ENCODE peak calls at places on chromosomes 4 and X, in four cellular contexts. R is fibroblast of mammary gland, G is HFFc6, C is heart right ventricle. P is an unnamed sample.

GRCh38 chr4:89294583-89295244 is 12.9 kb downstream of the GPRIN3 start:
- DNase-seq in R (no peak), G (no peak), C (no peak), P (no peak)

GRCh38 chrX:118325453-118325852 is 20.5 kb upstream of the WDR44 start:
- DNase-seq in R (peak), G (no peak), C (no peak), P (no peak)

GRCh38 chr4:56870927-56871326 is 36.8 kb upstream of the REST start:
- DNase-seq in R (peak), G (peak), C (no peak), P (no peak)

GRCh38 chrX:53458082-53458481 is 23.9 kb upstream of the HSD17B10 start:
- DNase-seq in R (peak), G (peak), C (no peak), P (no peak)

GRCh38 chr4:1415681-1415981 is 9.4 kb upstream of the NKX1-1 start:
- DNase-seq in R (no peak), G (no peak), C (no peak), P (no peak)

GRCh38 chrX:69387559-69388487 is 116.3 kb upstream of the NALF2 start:
- DNase-seq in R (peak), G (peak), C (peak), P (peak)

GRCh38 chr4:184028571-184028996 is 123.5 kb downstream of the STOX2 start:
- DNase-seq in R (no peak), G (no peak), C (no peak), P (peak)

GRCh38 chrX:146994163-146994562 is 179.6 kb upstream of the CXorf51A start:
- DNase-seq in R (no peak), G (no peak), C (no peak), P (no peak)

GRCh38 chrX:47643926-47644325 is 6.4 kb downstream of the ELK1 start:
- DNase-seq in R (peak), G (no peak), C (no peak), P (no peak)

GRCh38 chrX:72634321-72634720 is 61.7 kb upstream of the HDAC8 start:
- DNase-seq in R (peak), G (no peak), C (no peak), P (no peak)

GRCh38 chr4:168712316-168712855 is 215.5 kb downstream of the PALLD start:
- DNase-seq in R (no peak), G (no peak), C (no peak), P (no peak)

GRCh38 chrX:22968494-22968893 is 31.3 kb upstream of the DDX53 start:
- DNase-seq in R (no peak), G (no peak), C (no peak), P (no peak)

GRCh38 chrX:54825716-54826428 is 18.3 kb downstream of the MAGED2 start:
- DNase-seq in R (peak), G (peak), C (no peak), P (no peak)

GRCh38 chrX:8987672-8988250 is 46.2 kb downstream of the FAM9B start:
- DNase-seq in R (no peak), G (no peak), C (no peak), P (no peak)

GRCh38 chr4:114494257-114494803 is 104.3 kb upstream of the UGT8 start:
- DNase-seq in R (no peak), G (no peak), C (no peak), P (no peak)

GRCh38 chrX:80173261-80173660 is 158.7 kb downstream of the TBX22 start:
- DNase-seq in R (no peak), G (no peak), C (no peak), P (no peak)

GRCh38 chr4:181752516-181752915 is 490.7 kb upstream of the TENM3 start:
- DNase-seq in R (peak), G (no peak), C (no peak), P (no peak)

GRCh38 chr4:17468638-17469221 is 43.2 kb downstream of the QDPR start:
- DNase-seq in R (peak), G (peak), C (no peak), P (peak)

GRCh38 chr4:9988349-9988748 is 32.9 kb downstream of the SLC2A9 start:
- DNase-seq in R (no peak), G (no peak), C (no peak), P (no peak)

GRCh38 chr4:174674305-174674840 is 152.1 kb upstream of the HPGD start:
- DNase-seq in R (no peak), G (no peak), C (no peak), P (no peak)

GRCh38 chr4:24643774-24644520 is 59.6 kb upstream of the DHX15 start:
- DNase-seq in R (peak), G (no peak), C (no peak), P (no peak)

GRCh38 chrX:38142598-38142997 is 78.1 kb downstream of the SRPX start:
- DNase-seq in R (peak), G (no peak), C (no peak), P (no peak)

GRCh38 chr4:180940680-180941079 is 1302.5 kb upstream of the TENM3 start:
- DNase-seq in R (no peak), G (no peak), C (no peak), P (no peak)

GRCh38 chr4:113556382-113557134 is 205.0 kb downstream of the CAMK2D start:
- DNase-seq in R (no peak), G (no peak), C (peak), P (no peak)

DNA sequence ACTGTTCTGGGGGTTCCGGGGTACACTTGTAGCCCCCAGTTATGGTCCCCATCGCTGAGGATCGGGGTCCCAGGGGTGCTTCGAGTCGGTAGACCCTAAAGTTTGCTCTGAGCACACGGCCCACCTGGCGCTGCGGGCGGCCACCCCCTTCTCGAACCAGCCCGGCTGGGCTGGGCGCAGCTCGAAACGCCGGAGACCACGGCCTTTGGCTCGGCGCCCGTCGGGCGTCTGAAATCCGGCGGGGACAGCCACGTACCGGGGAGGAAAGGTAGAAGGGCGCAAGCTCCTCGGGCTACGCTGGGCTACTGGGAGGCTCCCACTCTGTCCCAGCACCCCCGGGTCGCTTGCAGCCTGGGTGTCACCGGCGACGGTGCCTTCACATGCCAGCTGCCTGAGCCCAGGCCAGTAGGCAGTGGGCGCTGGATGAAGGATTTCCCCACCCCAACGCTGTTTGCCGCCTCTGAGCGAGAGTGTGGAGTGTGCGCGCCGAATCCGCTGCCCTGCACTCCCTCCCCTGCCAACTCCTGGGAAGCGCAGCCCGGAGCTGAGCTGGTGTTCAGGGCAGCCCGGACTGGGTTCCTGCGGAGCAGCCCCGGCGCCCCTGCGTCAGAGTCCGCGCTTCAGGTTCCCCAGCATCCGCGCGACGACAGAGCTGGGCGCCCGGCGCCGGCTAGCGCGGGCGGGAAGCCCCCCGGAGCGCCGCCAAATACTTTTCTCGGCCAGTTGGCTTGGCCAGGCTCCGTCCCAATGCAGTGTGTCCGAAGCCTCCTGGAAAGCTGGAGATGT is 637 bp downstream of the MAMLD1 start:
- DNase-seq in R (peak), G (no peak), C (peak), P (peak)
- TF ChIP-seq CTCF in R (no peak), G (no peak), C (no peak), P (no peak)

DNA sequence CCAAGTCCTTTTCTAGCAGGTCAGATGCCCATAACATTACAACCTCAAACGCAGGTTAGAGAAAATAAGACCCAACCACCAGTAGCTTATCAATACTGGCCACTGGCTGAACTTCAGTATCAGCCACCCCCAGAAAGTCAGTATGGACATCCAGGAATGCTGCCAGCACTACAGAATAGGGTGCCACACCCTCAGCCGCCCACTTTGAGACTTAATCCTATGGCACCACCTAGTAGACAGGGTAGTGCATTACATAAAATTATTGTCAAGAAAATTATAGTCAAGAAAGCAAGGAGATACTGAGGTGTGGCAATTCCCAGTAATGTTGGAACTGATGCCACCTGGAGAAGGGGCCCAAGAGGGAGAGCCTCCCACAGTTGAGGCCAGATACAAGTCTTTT is 19.9 kb upstream of the TRIM61 start:
- DNase-seq in R (peak), G (no peak), C (no peak), P (peak)
- TF ChIP-seq CTCF in R (peak), G (no peak), C (no peak), P (peak)

GRCh38 chrX:136950206-136950605 is 69.7 kb upstream of the RBMX start:
- DNase-seq in R (no peak), G (no peak), C (no peak), P (no peak)

GRCh38 chrX:136954930-136955329 is 74.4 kb upstream of the RBMX start:
- DNase-seq in R (peak), G (peak), C (no peak), P (no peak)

GRCh38 chrX:136953867-136954787 is 73.6 kb upstream of the RBMX start:
- DNase-seq in R (peak), G (peak), C (peak), P (peak)
- TF ChIP-seq CTCF in R (peak), G (peak), C (peak), P (peak)

GRCh38 chr4:137070614-137071013 is 461.7 kb downstream of the PCDH18 start:
- DNase-seq in R (no peak), G (no peak), C (no peak), P (no peak)
- TF ChIP-seq CTCF in R (no peak), G (no peak), C (no peak), P (no peak)

DNA sequence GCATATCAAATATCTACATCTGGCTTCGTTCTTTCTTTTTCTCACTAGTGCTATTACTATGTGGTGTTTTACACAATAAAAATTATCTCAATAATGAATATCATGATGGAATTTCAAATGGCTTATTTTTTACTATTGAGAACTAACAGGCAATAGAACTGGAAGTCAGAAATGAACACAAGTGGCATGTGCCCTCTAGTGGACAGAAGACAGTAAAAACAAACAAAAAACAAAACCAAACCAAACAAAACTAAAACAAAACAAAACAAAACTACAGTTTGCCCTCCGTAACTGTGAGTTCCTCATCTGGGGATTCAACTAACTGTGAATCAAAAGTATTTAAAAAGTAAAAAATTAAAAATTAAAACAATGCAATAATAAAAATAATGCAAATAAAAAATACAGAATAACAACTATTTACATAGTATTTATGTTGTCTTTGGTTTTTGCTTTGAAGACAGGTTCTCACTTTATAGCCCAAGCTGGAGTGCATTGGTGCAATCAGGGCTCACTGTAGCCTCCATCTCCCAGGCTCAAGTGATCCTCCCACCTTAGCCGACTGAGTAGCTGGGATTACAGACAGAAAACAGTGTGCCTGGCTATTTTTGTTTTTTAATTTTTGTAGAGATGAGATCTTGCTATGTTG is 195.6 kb upstream of the TACR3 start:
- DNase-seq in R (peak), G (no peak), C (no peak), P (no peak)
- TF ChIP-seq CTCF in R (peak), G (peak), C (peak), P (no peak)

P was measured in Calu3.